ENCODE peak calls at places on chromosomes 2 and 18, in nine cellular contexts. B is brain microvascular endothelial cell, R is BJ, S is neural progenitor cell, F is adrenal gland, H is AG10803, N is sigmoid colon, D is ovary, V is cardiac fibroblast. E is an unnamed sample.

GRCh38 chr2:235170536-235171510 is 219.0 kb downstream of the SH3BP4 start:
- DNase-seq in B (peak), R (peak), S (peak), F (no peak), H (peak), N (no peak), D (no peak), V (peak), E (peak)

GRCh38 chr2:232875256-232876070 is 5.4 kb downstream of the SNORC start:
- DNase-seq in B (no peak), R (no peak), S (peak), F (peak), H (no peak), N (peak), D (no peak), V (no peak), E (no peak)

GRCh38 chr2:169221745-169222369 is 140.5 kb downstream of the LRP2 start:
- DNase-seq in B (no peak), R (no peak), S (no peak), F (no peak), H (no peak), N (no peak), D (no peak), V (peak), E (peak)

GRCh38 chr2:96110621-96111256 is 5.6 kb downstream of the ADRA2B start:
- DNase-seq in B (no peak), R (no peak), S (no peak), F (no peak), H (no peak), N (peak), D (no peak), V (no peak), E (no peak)

GRCh38 chr2:58484201-58484600 is 243.1 kb upstream of the FANCL start:
- DNase-seq in B (no peak), R (peak), S (no peak), F (no peak), H (peak), N (no peak), D (no peak), V (peak), E (peak)

GRCh38 chr2:20596973-20597867 is 53.7 kb downstream of the HS1BP3 start:
- DNase-seq in B (no peak), R (no peak), S (no peak), F (peak), H (no peak), N (peak), D (peak), V (peak), E (peak)

GRCh38 chr18:59950215-59950944 is 50.6 kb downstream of the PMAIP1 start:
- DNase-seq in B (no peak), R (no peak), S (no peak), F (no peak), H (peak), N (no peak), D (no peak), V (peak), E (no peak)

GRCh38 chr2:8120979-8121825 is 560.7 kb upstream of the ID2 start:
- DNase-seq in B (no peak), R (no peak), S (no peak), F (no peak), H (peak), N (no peak), D (no peak), V (peak), E (peak)

GRCh38 chr2:207090389-207090788 is 75.4 kb downstream of the KLF7 start:
- DNase-seq in B (no peak), R (no peak), S (no peak), F (no peak), H (no peak), N (no peak), D (no peak), V (no peak), E (no peak)

GRCh38 chr2:225288986-225289385 is 110.5 kb upstream of the NYAP2 start:
- DNase-seq in B (peak), R (peak), S (no peak), F (no peak), H (no peak), N (no peak), D (no peak), V (no peak), E (no peak)

GRCh38 chr18:40258298-40258697 is 1696.7 kb upstream of the PIK3C3 start:
- DNase-seq in B (no peak), R (no peak), S (no peak), F (no peak), H (no peak), N (no peak), D (no peak), V (no peak), E (no peak)

GRCh38 chr2:98121149-98121548 is 34.2 kb downstream of the VWA3B start:
- DNase-seq in B (no peak), R (no peak), S (no peak), F (no peak), H (no peak), N (no peak), D (no peak), V (no peak), E (no peak)

GRCh38 chr2:215652432-215652831 is 216.6 kb upstream of the FN1 start:
- DNase-seq in B (no peak), R (peak), S (no peak), F (no peak), H (peak), N (peak), D (no peak), V (peak), E (peak)

GRCh38 chr2:144115892-144116291 is 404.0 kb downstream of the ZEB2 start:
- DNase-seq in B (no peak), R (no peak), S (no peak), F (no peak), H (peak), N (no peak), D (no peak), V (peak), E (no peak)

GRCh38 chr2:197937804-197938203 is 133.4 kb downstream of the PLCL1 start:
- DNase-seq in B (no peak), R (no peak), S (no peak), F (no peak), H (no peak), N (no peak), D (no peak), V (no peak), E (no peak)

GRCh38 chr2:43754180-43754579 is 19.7 kb upstream of the DYNC2LI1 start:
- DNase-seq in B (no peak), R (no peak), S (no peak), F (no peak), H (no peak), N (no peak), D (no peak), V (no peak), E (no peak)

GRCh38 chr18:48814490-48815181 is 136.1 kb downstream of the SMAD7 start:
- DNase-seq in B (no peak), R (no peak), S (no peak), F (peak), H (no peak), N (peak), D (no peak), V (peak), E (no peak)

GRCh38 chr2:36748166-36748565 is 51.7 kb downstream of the VIT start:
- DNase-seq in B (no peak), R (no peak), S (no peak), F (no peak), H (peak), N (no peak), D (no peak), V (peak), E (peak)

GRCh38 chr2:131673400-131674173 is 145.9 kb downstream of the CCDC74A start:
- DNase-seq in B (peak), R (no peak), S (peak), F (peak), H (peak), N (peak), D (peak), V (peak), E (peak)

GRCh38 chr2:131674174-131674507 is 146.5 kb downstream of the CCDC74A start:
- DNase-seq in B (no peak), R (no peak), S (no peak), F (no peak), H (no peak), N (no peak), D (no peak), V (no peak), E (no peak)
- TF ChIP-seq CTCF in B (no peak), R (no peak), S (no peak), F (no peak), H (no peak), N (no peak), D (no peak), V (no peak), E (no peak)

DNA sequence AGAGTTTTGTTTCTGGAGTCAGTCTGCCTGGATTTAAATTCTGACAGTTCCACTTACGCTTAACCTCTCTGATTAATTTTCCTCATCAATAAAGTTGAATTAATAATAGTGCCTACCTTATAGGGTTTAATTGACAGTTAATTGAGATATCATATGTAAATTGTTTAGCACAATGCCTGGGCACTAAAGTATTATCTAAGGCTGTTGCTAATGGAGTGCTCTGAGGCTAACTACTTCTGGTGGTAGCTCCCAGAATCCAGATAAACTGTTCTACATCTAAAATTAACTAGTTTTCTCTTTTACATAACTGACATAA is 185.6 kb upstream of the STON1 start:
- DNase-seq in B (no peak), R (no peak), S (no peak), F (no peak), H (no peak), N (no peak), D (no peak), V (no peak), E (no peak)
- H3K4me3 ChIP-seq in B (peak), R (peak), S (no peak), F (peak), H (no peak), N (no peak), D (no peak), V (peak), E (peak)

GRCh38 chr2:60555794-60556161 is 2.3 kb upstream of the BCL11A start:
- DNase-seq in B (no peak), R (no peak), S (peak), F (no peak), H (no peak), N (no peak), D (no peak), V (no peak), E (no peak)

GRCh38 chr2:60554649-60555065 is 1.2 kb upstream of the BCL11A start:
- DNase-seq in B (no peak), R (no peak), S (peak), F (peak), H (no peak), N (no peak), D (no peak), V (no peak), E (no peak)

GRCh38 chr2:60556441-60556997 is 3.1 kb upstream of the BCL11A start:
- DNase-seq in B (no peak), R (no peak), S (peak), F (no peak), H (no peak), N (peak), D (no peak), V (no peak), E (no peak)

GRCh38 chr2:60553992-60554648 is 666 bp upstream of the BCL11A start:
- DNase-seq in B (no peak), R (no peak), S (peak), F (peak), H (no peak), N (no peak), D (peak), V (no peak), E (no peak)

GRCh38 chr2:60555066-60555793 is 1.8 kb upstream of the BCL11A start:
- DNase-seq in B (no peak), R (no peak), S (peak), F (peak), H (peak), N (peak), D (peak), V (peak), E (peak)
- TF ChIP-seq CTCF in B (peak), R (peak), S (peak), F (no peak), H (peak), N (peak), D (no peak), V (peak), E (peak)

DNA sequence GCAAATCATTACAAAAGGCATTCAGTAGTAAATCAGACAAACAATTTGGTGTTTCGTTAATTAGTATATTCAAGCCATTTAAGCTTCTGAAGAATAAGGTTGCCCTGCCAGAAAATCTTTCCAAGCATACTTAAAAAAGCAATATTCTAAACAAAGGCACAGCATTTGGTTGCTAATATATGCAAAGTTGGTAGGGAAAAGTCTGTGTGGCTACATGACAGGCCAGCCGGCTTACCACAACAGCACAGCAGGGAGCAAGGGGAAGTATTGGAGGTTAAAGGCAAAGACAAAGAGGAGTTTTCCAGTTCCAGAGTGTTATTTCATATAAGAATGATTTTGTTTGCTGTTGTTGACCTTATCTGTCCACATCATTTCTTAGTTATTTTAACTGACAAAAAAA is 282.3 kb downstream of the MBD5 start:
- DNase-seq in B (peak), R (no peak), S (peak), F (no peak), H (no peak), N (no peak), D (no peak), V (no peak), E (no peak)
- H3K4me3 ChIP-seq in B (no peak), R (no peak), S (no peak), F (no peak), H (no peak), N (no peak), D (no peak), V (no peak), E (no peak)

GRCh38 chr18:54647176-54647575 is 56.1 kb downstream of the DYNAP start:
- DNase-seq in B (peak), R (no peak), S (peak), F (no peak), H (no peak), N (no peak), D (no peak), V (peak), E (peak)
- TF ChIP-seq CTCF in B (peak), R (peak), S (peak), F (no peak), H (peak), N (no peak), D (no peak), V (peak), E (peak)

GRCh38 chr2:241640165-241640795 is 2.8 kb downstream of the ATG4B start:
- DNase-seq in B (no peak), R (no peak), S (no peak), F (no peak), H (no peak), N (no peak), D (no peak), V (no peak), E (no peak)

GRCh38 chr2:241637233-241638062 is at the start of gene ATG4B:
- DNase-seq in B (peak), R (no peak), S (peak), F (peak), H (peak), N (peak), D (peak), V (peak), E (peak)

GRCh38 chr2:241638063-241638660 is 669 bp downstream of the ATG4B start:
- DNase-seq in B (no peak), R (no peak), S (no peak), F (no peak), H (no peak), N (no peak), D (no peak), V (peak), E (no peak)

GRCh38 chr2:241639385-241639784 is 1.9 kb downstream of the ATG4B start:
- DNase-seq in B (no peak), R (no peak), S (peak), F (no peak), H (no peak), N (no peak), D (no peak), V (no peak), E (no peak)

DNA sequence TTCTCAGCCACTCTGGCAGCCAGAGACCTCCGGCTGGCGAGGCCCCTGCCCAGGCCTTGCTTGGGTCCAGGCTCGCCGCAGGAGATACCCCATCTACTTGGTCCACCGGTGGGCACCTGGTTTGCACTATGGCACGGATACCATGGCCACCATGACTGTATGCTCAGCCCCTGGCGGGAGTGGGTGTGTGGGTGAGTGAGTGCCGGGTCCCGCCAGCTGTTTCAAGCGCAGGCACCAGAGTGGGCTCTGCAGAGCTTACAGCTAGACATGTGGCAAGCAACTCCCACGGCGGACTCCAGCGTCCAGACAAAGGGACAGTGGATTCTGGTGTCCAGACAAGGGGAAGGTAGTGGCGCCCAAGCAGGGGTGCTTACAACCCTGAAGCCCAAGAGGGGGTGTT is 1.4 kb downstream of the ATG4B start:
- DNase-seq in B (no peak), R (no peak), S (no peak), F (no peak), H (no peak), N (no peak), D (no peak), V (no peak), E (no peak)
- H3K4me3 ChIP-seq in B (no peak), R (no peak), S (peak), F (peak), H (peak), N (no peak), D (no peak), V (peak), E (peak)

GRCh38 chr18:68826111-68826510 is 28.2 kb downstream of the CCDC102B start:
- DNase-seq in B (no peak), R (no peak), S (no peak), F (no peak), H (peak), N (no peak), D (no peak), V (peak), E (no peak)

GRCh38 chr18:68817584-68817983 is 19.7 kb downstream of the CCDC102B start:
- DNase-seq in B (no peak), R (no peak), S (no peak), F (no peak), H (no peak), N (no peak), D (no peak), V (peak), E (peak)

GRCh38 chr18:68822926-68823325 is 25.0 kb downstream of the CCDC102B start:
- DNase-seq in B (no peak), R (no peak), S (no peak), F (no peak), H (no peak), N (no peak), D (no peak), V (no peak), E (no peak)
- TF ChIP-seq CTCF in B (no peak), R (no peak), S (peak), F (no peak), H (no peak), N (no peak), D (no peak), V (no peak), E (no peak)

DNA sequence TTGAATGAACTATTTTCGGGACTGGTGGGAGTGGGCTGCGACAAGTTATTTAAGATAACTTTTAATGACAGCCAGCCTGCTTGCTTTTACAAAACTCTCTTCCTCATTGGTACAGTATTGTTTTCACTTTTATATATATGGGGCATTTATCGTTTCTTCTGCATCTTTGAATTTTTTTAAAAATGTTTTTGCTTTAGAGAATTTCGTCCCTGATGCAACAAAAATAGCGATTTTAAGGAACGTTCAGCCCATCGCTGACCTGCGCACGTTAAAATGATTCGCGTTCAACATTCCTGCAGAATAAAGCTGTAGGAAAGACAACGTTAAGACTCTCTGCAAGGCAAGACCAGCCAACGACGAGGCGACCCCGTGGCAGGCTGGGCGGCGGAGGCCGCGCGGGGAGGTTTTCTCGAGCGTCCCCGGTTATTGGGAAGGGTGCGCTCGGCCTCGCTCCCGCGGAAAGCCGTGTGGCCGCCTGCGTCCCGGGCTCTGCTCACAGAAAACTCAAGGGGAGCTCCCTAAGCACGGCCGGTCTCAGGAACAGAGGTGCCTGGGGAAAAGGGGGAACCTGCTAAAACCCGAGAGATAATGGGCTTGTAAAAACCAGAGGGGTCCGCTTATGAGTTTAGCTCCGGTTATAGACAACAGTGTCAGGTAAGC is 3.0 kb downstream of the PAX8 start:
- DNase-seq in B (no peak), R (no peak), S (peak), F (no peak), H (no peak), N (no peak), D (no peak), V (no peak), E (no peak)
- H3K4me3 ChIP-seq in B (no peak), R (no peak), S (no peak), F (no peak), H (no peak), N (no peak), D (no peak), V (no peak), E (no peak)